ENCODE peak calls at places on chromosome X, in four cellular contexts. One of them, this sample, is unnamed.
A peak's percentile ranks its signal among the peaks of the same experiment; 100 is the strongest.

GRCh38 chrX:47239898-47240545 is 7.2 kb downstream of the USP11 start:
- DNase-seq in spleen: no peak
- DNase-seq in upper lobe of right lung: no peak
- DNase-seq in activated CD4-positive, CD25-positive, alpha-beta regulatory T cell: no peak
- DNase-seq in this sample: no peak

GRCh38 chrX:22686138-22686541 is 313.6 kb upstream of the DDX53 start:
- DNase-seq in spleen: peak; percentile 51
- DNase-seq in upper lobe of right lung: no peak
- DNase-seq in activated CD4-positive, CD25-positive, alpha-beta regulatory T cell: no peak
- DNase-seq in this sample: peak; percentile 6

GRCh38 chrX:45803383-45803921 is 602.8 kb upstream of the DIPK2B start:
- DNase-seq in spleen: no peak
- DNase-seq in upper lobe of right lung: no peak
- DNase-seq in activated CD4-positive, CD25-positive, alpha-beta regulatory T cell: no peak
- DNase-seq in this sample: peak; percentile 87

GRCh38 chrX:63855896-63856295 is 70.9 kb upstream of the ARHGEF9 start:
- DNase-seq in spleen: no peak
- DNase-seq in upper lobe of right lung: no peak
- DNase-seq in activated CD4-positive, CD25-positive, alpha-beta regulatory T cell: no peak
- DNase-seq in this sample: no peak

GRCh38 chrX:19462231-19462630 is 53.1 kb downstream of the MAP3K15 start:
- DNase-seq in spleen: no peak
- DNase-seq in upper lobe of right lung: no peak
- DNase-seq in activated CD4-positive, CD25-positive, alpha-beta regulatory T cell: no peak
- DNase-seq in this sample: no peak

GRCh38 chrX:145729635-145730034 is 88.0 kb upstream of the SLITRK2 start:
- DNase-seq in spleen: no peak
- DNase-seq in upper lobe of right lung: no peak
- DNase-seq in activated CD4-positive, CD25-positive, alpha-beta regulatory T cell: no peak
- DNase-seq in this sample: no peak

GRCh38 chrX:143669395-143669794 is 33.5 kb upstream of the SLITRK4 start:
- DNase-seq in spleen: no peak
- DNase-seq in upper lobe of right lung: no peak
- DNase-seq in activated CD4-positive, CD25-positive, alpha-beta regulatory T cell: no peak
- DNase-seq in this sample: peak; percentile 7

GRCh38 chrX:40267334-40268118 is 169.8 kb upstream of the BCOR start:
- DNase-seq in spleen: peak; percentile 72
- DNase-seq in upper lobe of right lung: peak; percentile 58
- DNase-seq in activated CD4-positive, CD25-positive, alpha-beta regulatory T cell: no peak
- DNase-seq in this sample: no peak

GRCh38 chrX:74231625-74232024 is 72.4 kb upstream of the ZCCHC13 start:
- DNase-seq in spleen: no peak
- DNase-seq in upper lobe of right lung: no peak
- DNase-seq in activated CD4-positive, CD25-positive, alpha-beta regulatory T cell: no peak
- DNase-seq in this sample: no peak

GRCh38 chrX:34903316-34903715 is 39.3 kb upstream of the FAM47B start:
- DNase-seq in spleen: no peak
- DNase-seq in upper lobe of right lung: no peak
- DNase-seq in activated CD4-positive, CD25-positive, alpha-beta regulatory T cell: no peak
- DNase-seq in this sample: peak; percentile 32

GRCh38 chrX:103817502-103817901 is 14.6 kb downstream of the RAB9B start:
- DNase-seq in spleen: no peak
- DNase-seq in upper lobe of right lung: no peak
- DNase-seq in activated CD4-positive, CD25-positive, alpha-beta regulatory T cell: peak; percentile 0
- DNase-seq in this sample: peak; percentile 51

GRCh38 chrX:118562574-118563164 is 67.1 kb downstream of the DOCK11 start:
- DNase-seq in spleen: no peak
- DNase-seq in upper lobe of right lung: no peak
- DNase-seq in activated CD4-positive, CD25-positive, alpha-beta regulatory T cell: no peak
- DNase-seq in this sample: peak; percentile 47

GRCh38 chrX:7318246-7318645 is 170.3 kb upstream of the PUDP start:
- DNase-seq in spleen: no peak
- DNase-seq in upper lobe of right lung: no peak
- DNase-seq in activated CD4-positive, CD25-positive, alpha-beta regulatory T cell: no peak
- DNase-seq in this sample: peak; percentile 27

GRCh38 chrX:32678487-32678886 is 532.9 kb downstream of the DMD start:
- DNase-seq in spleen: no peak
- DNase-seq in upper lobe of right lung: no peak
- DNase-seq in activated CD4-positive, CD25-positive, alpha-beta regulatory T cell: no peak
- DNase-seq in this sample: no peak

GRCh38 chrX:298993-299392 is 17.8 kb downstream of the PLCXD1 start:
- DNase-seq in spleen: peak; percentile 67
- DNase-seq in upper lobe of right lung: no peak
- DNase-seq in activated CD4-positive, CD25-positive, alpha-beta regulatory T cell: no peak
- DNase-seq in this sample: no peak

GRCh38 chrX:100975212-100975611 is 5.7 kb downstream of the ARL13A start:
- DNase-seq in spleen: no peak
- DNase-seq in upper lobe of right lung: no peak
- DNase-seq in activated CD4-positive, CD25-positive, alpha-beta regulatory T cell: no peak
- DNase-seq in this sample: peak; percentile 10

GRCh38 chrX:18674417-18674787 is 2.5 kb upstream of the RS1 start:
- DNase-seq in spleen: peak; percentile 86
- DNase-seq in upper lobe of right lung: peak; percentile 58
- DNase-seq in activated CD4-positive, CD25-positive, alpha-beta regulatory T cell: no peak
- DNase-seq in this sample: no peak

GRCh38 chrX:120456973-120457372 is 12.1 kb downstream of the LAMP2 start:
- DNase-seq in spleen: no peak
- DNase-seq in upper lobe of right lung: no peak
- DNase-seq in activated CD4-positive, CD25-positive, alpha-beta regulatory T cell: no peak
- DNase-seq in this sample: peak; percentile 30